ENCODE peak calls at places on chromosomes 1 and 21, in six cellular contexts. P is A549, E is K562, G is GM12878, Q is endothelial cell of umbilical vein, V is HepG2. T is an unnamed sample.
A peak's percentile ranks its signal among the peaks of the same experiment; 100 is the strongest.

GRCh38 chr1:26666855-26667254 is 29.0 kb upstream of the ARID1A start:
- DNase-seq in E (peak; percentile 45), Q (no peak), G (no peak), V (no peak), P (no peak), T (peak; percentile 62)

GRCh38 chr21:45228171-45228641 is 59.5 kb downstream of the POFUT2 start:
- DNase-seq in P (no peak), Q (peak; percentile 18), G (no peak), E (no peak), V (peak; percentile 12), T (no peak)

GRCh38 chr1:201634261-201634660 is 95.3 kb downstream of the NAV1 start:
- DNase-seq in V (no peak), P (no peak), E (no peak), Q (peak; percentile 56), G (no peak), T (no peak)

GRCh38 chr1:22600071-22600816 is 36.2 kb upstream of the C1QA start:
- DNase-seq in E (no peak), Q (no peak), G (no peak), V (no peak), P (peak; percentile 18), T (no peak)

GRCh38 chr1:159927211-159927886 is 2.0 kb upstream of the TAGLN2 start:
- DNase-seq in G (no peak), P (no peak), E (no peak), V (no peak), Q (no peak), T (no peak)

GRCh38 chr1:234617135-234617985 is 7.4 kb upstream of the IRF2BP2 start:
- DNase-seq in V (no peak), G (no peak), Q (no peak), P (no peak), E (no peak), T (peak; percentile 48)

GRCh38 chr1:206668351-206668750 is 16.4 kb upstream of the MAPKAPK2 start:
- DNase-seq in P (no peak), Q (no peak), V (no peak), G (no peak), E (no peak), T (no peak)

GRCh38 chr1:232142403-232143314 is 487.3 kb downstream of the SIPA1L2 start:
- DNase-seq in G (no peak), V (no peak), E (no peak), Q (peak; percentile 38), P (peak; percentile 31), T (no peak)

GRCh38 chr1:78370356-78370755 is 120.4 kb upstream of the PTGFR start:
- DNase-seq in Q (peak; percentile 43), G (no peak), E (no peak), P (no peak), V (no peak), T (no peak)

GRCh38 chr1:37850352-37850955 is 8.9 kb downstream of the MTF1 start:
- DNase-seq in V (no peak), P (no peak), E (no peak), G (no peak), Q (peak; percentile 13), T (peak; percentile 71)

GRCh38 chr21:39313457-39314154 is at the start of gene BRWD1:
- DNase-seq in E (peak; percentile 93), G (no peak), P (peak; percentile 40), Q (peak; percentile 76), V (peak; percentile 72), T (peak; percentile 92)

GRCh38 chr1:154696001-154696400 is 88.0 kb upstream of the ADAR start:
- DNase-seq in G (no peak), V (no peak), P (no peak), E (peak; percentile 8), Q (peak; percentile 24), T (no peak)

GRCh38 chr1:154866257-154866994 is 3.7 kb downstream of the KCNN3 start:
- DNase-seq in P (no peak), E (peak; percentile 71), V (no peak), G (no peak), Q (no peak), T (peak; percentile 51)

GRCh38 chr1:203039609-203040517 is 13.6 kb downstream of the PPFIA4 start:
- DNase-seq in G (no peak), P (no peak), Q (no peak), V (no peak), E (peak; percentile 50), T (peak; percentile 56)

GRCh38 chr1:199084293-199084692 is 445.5 kb downstream of the PTPRC start:
- DNase-seq in E (no peak), V (no peak), P (no peak), G (no peak), Q (no peak), T (peak; percentile 77)

GRCh38 chr1:99481391-99481996 is 164.4 kb upstream of the PALMD start:
- DNase-seq in V (peak; percentile 60), E (peak; percentile 69), Q (peak; percentile 75), G (no peak), P (peak; percentile 2), T (peak; percentile 54)

DNA sequence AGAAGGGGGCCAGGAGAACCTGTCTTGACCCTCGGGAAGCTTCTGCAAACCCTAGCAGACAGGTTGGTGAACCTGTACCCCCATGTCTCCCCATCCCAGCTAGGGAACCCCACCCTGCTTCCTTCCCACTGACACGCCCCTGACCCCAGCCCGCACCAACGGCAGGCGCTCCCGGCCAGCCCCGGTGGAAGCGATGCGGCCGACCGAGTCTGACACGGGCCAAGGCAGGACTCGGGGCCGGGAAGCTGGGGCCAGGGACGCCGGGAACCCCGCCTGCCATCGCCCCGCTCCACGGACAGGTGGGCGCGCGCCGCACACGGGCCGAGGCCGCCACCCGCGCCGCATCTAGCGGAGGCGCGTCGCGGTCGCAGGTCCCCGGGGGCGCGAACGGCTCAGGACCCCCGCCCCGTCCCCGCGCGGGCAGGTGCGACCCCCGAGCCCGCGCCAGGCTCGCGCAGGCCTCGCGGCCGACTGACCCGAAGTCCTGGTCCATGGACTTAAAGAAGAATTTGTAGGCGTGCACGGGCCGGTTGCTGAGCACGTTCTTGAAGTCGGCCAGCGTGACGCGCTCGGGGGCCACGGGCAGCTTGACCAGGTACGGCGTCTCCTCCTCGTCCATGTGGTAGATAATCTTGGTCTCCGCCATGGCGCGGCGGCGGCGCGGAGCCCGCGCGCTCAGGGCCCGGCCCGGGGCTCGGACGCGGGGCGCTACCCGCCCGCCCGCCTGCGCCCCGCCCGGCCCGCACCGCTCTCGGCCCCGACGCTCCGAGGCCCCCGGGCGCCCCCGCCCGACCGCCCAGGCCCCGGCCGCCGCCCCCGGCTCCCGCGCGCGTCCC is 580 bp downstream of the DVL1 start:
- DNase-seq in E (peak; percentile 63), G (no peak), Q (peak; percentile 34), V (no peak), P (no peak), T (peak; percentile 59)
- H3K4me3 ChIP-seq in E (peak overlapping the region; percentile 98), G (peak overlapping the region; percentile 83), Q (peak overlapping the region; percentile 58), V (peak overlapping the region; percentile 85), P (peak overlapping the region; percentile 87), T (peak overlapping the region; percentile 67)

GRCh38 chr1:88892146-88892877 is 945 bp upstream of the GTF2B start:
- DNase-seq in P (peak; percentile 25), Q (peak; percentile 53), E (peak; percentile 25), G (no peak), V (peak; percentile 97), T (peak; percentile 89)
- TF ChIP-seq MYC in P (no peak), Q (no peak), E (no peak), G (no peak), V (no peak), T (peak; percentile 48)

DNA sequence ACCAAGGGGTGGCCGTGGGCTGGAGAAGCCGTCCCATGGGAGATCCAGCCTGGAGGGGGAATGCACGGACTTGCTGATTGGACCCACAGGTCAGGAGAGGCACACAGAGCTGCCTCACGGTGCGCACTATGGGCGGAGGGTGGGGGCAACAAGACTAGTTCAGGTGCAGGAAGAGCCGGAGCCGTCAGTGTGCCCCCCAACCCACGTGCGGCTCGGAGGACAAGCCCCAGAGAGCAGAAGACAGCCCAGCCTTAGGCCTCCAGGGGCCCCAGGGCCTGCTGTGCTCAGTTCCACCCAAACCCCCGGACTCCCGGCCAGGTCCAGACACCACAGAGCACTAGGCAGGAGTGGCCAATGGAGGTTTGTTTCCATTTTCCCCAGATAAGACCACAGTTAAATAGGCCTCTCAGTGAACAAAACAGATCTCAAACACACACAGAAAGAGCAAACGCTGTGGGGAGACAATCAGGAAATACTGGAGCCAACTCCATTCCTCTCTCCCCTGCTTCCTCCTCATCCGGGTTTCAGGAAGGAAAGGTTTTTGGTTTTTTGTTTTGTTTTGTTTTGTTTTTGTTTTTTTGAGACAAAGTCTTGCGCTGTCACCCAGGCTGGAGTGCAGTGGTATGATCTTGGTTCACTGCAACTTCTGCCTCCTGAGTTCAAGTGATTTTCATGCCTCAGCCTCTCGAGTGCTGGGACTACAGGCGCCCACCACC is 84.2 kb downstream of the ADSS2 start:
- DNase-seq in Q (no peak), V (no peak), G (no peak), P (no peak), E (peak; percentile 66), T (no peak)
- H3K4me3 ChIP-seq in Q (no peak overlapping the region), V (no peak overlapping the region), G (no peak overlapping the region), P (no peak overlapping the region), E (peak overlapping the region; percentile 37), T (no peak overlapping the region)

DNA sequence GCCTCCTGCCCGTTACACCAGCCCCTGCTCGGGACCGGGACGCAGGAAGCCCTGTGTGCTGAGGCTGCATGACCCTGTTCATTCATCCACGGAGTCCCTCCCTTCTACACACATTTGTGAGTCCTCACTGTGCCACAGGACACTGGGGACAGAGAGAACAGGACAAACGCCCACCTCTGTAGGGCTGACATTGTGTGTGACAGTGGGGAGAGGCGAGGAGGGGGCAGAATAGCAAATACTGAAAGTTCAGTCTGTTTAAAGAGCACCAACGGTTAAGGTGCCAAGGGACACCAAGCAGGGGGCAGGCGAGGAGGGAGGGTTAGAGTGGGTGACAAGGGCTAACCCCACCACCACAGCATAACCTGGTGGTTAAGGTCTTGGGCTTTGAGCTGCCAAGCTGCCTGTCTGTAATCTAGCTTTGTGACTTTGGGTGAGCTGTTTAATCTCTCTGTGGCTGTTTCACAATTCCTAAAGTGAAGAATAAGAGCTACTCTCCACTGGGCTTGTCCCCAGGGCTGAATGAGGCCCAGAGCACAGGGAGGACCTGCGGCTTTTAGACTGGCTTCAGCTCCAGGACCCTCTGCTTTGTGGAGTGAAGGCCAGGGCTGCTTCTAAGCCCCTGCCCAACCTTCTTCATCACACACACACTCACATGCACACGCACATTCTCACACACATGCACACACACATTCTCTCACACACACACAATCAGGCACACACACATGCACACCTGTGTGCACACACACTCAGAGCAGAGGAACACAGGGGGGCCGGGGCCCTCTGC is 101.8 kb upstream of the TARDBP start:
- DNase-seq in P (no peak), Q (no peak), E (no peak), G (no peak), V (peak; percentile 16), T (peak; percentile 44)
- TF ChIP-seq MYC in P (no peak), Q (no peak), E (no peak), G (no peak), V (no peak), T (no peak)

DNA sequence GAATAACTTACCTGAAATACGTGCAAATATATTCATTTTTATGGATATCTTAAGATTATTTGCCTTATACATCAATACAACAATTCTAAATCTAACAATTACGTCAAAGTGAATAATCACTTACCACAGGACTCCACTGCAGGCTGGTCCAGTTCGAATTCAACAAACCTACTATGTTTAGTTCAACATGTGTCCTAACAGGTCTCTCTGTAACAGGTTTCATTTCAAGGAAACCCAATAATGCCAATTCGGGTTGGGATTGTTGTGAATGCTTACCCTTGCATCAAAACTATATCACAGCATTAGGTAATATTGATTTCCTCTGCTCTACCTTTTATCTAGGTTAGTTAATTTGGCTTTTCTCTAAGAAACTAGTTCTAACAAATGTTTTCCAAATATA is 4.7 kb downstream of the IVNS1ABP start:
- DNase-seq in Q (no peak), E (no peak), G (no peak), V (no peak), P (no peak), T (no peak)
- H3K4me3 ChIP-seq in Q (no peak overlapping the region), E (no peak overlapping the region), G (peak overlapping the region; percentile 79), V (no peak overlapping the region), P (no peak overlapping the region), T (peak overlapping the region; percentile 41)

T was measured in NB4.